ENCODE peak calls at places on chromosomes 16 and 17, in eight cellular contexts. G, X, M, L, A, W, Q and P are unnamed samples. For H3K36me3, the result is how much of the 10 kb centered on the place peaks cover.

GRCh38 chr17:80105762-80106161 is 4.4 kb downstream of the GAA start:
- DNase-seq in G (peak), X (peak), M (no peak), L (peak), A (no peak), W (peak), Q (no peak), P (no peak)

GRCh38 chr16:14286381-14287230 is 215.5 kb downstream of the MRTFB start:
- DNase-seq in G (no peak), X (peak), M (no peak), L (peak), A (no peak), W (no peak), Q (no peak), P (peak)

GRCh38 chr16:53958481-53958880 is 254.5 kb downstream of the FTO start:
- DNase-seq in G (no peak), X (no peak), M (no peak), L (no peak), A (no peak), W (no peak), Q (no peak), P (no peak)

GRCh38 chr16:83586036-83586810 is 221.6 kb upstream of the HSBP1 start:
- DNase-seq in G (no peak), X (no peak), M (no peak), L (no peak), A (no peak), W (no peak), Q (no peak), P (no peak)

GRCh38 chr17:4101127-4101798 is 41.6 kb downstream of the ZZEF1 start:
- DNase-seq in G (peak), X (no peak), M (no peak), L (no peak), A (no peak), W (peak), Q (no peak), P (peak)

GRCh38 chr16:78081341-78081740 is 18.1 kb upstream of the WWOX start:
- DNase-seq in G (no peak), X (no peak), M (no peak), L (no peak), A (no peak), W (no peak), Q (no peak), P (no peak)

GRCh38 chr16:81738831-81739496 is 40.1 kb upstream of the PLCG2 start:
- DNase-seq in G (no peak), X (peak), M (no peak), L (no peak), A (no peak), W (no peak), Q (no peak), P (peak)

GRCh38 chr16:27642753-27643152 is 92.8 kb downstream of the KATNIP start:
- DNase-seq in G (no peak), X (no peak), M (no peak), L (peak), A (no peak), W (peak), Q (no peak), P (peak)

GRCh38 chr16:66580605-66581209 is 1.4 kb downstream of the CMTM2 start:
- DNase-seq in G (peak), X (no peak), M (peak), L (peak), A (no peak), W (peak), Q (no peak), P (no peak)
- H3K36me3 ChIP-seq in G (under half), X (under half), M (under half), L (under half), A (under half), W (under half), Q (under half), P (under half)

GRCh38 chr16:25036561-25036960 is 21.4 kb upstream of the ARHGAP17 start:
- DNase-seq in G (no peak), X (no peak), M (no peak), L (no peak), A (no peak), W (no peak), Q (no peak), P (no peak)
- H3K36me3 ChIP-seq in G (under half), X (under half), M (under half), L (under half), A (under half), W (under half), Q (under half), P (under half)

DNA sequence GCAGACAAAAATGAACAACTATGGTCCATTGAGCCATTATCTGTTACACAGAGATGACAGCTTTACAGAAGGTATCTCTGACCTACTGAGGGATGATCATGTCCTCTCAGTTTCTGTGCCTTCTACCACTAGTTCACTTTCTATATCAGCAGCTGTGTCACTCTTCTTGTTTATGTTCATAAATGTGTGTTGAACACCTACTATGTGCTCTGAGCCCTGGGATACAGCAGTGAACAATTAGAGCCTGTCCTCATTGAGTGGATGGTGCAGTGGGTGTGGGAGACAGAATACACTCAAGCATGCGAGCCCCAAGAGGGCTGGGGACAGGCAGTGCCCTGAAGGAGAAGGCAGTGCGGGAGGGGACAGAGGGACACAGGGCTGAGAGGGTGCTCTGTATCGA is 92.1 kb downstream of the ABCC6 start:
- DNase-seq in G (no peak), X (no peak), M (no peak), L (no peak), A (no peak), W (no peak), Q (no peak), P (no peak)
- H3K36me3 ChIP-seq in G (half or more), X (half or more), M (under half), L (under half), A (under half), W (under half), Q (under half), P (under half)

GRCh38 chr17:57853695-57854094 is 3.9 kb upstream of the MRPS23 start:
- DNase-seq in G (no peak), X (peak), M (no peak), L (no peak), A (peak), W (no peak), Q (peak), P (peak)
- H3K36me3 ChIP-seq in G (under half), X (under half), M (under half), L (under half), A (under half), W (under half), Q (under half), P (under half)

GRCh38 chr16:8847623-8848022 is 21.2 kb downstream of the CARHSP1 start:
- DNase-seq in G (no peak), X (peak), M (no peak), L (no peak), A (no peak), W (no peak), Q (no peak), P (no peak)

GRCh38 chr16:8845699-8846298 is 23.0 kb downstream of the CARHSP1 start:
- DNase-seq in G (no peak), X (no peak), M (no peak), L (no peak), A (no peak), W (no peak), Q (no peak), P (no peak)

GRCh38 chr16:8848939-8849391 is 19.8 kb downstream of the CARHSP1 start:
- DNase-seq in G (peak), X (no peak), M (no peak), L (peak), A (no peak), W (peak), Q (no peak), P (no peak)

GRCh38 chr16:8848231-8848938 is 20.4 kb downstream of the CARHSP1 start:
- DNase-seq in G (no peak), X (peak), M (no peak), L (no peak), A (no peak), W (no peak), Q (no peak), P (no peak)

GRCh38 chr16:8846401-8846932 is 22.3 kb downstream of the CARHSP1 start:
- DNase-seq in G (no peak), X (no peak), M (no peak), L (no peak), A (no peak), W (no peak), Q (no peak), P (no peak)
- H3K36me3 ChIP-seq in G (under half), X (under half), M (under half), L (under half), A (under half), W (under half), Q (under half), P (under half)

GRCh38 chr17:16428098-16428882 is 12.9 kb downstream of the TRPV2 start:
- DNase-seq in G (no peak), X (peak), M (no peak), L (peak), A (no peak), W (peak), Q (no peak), P (peak)
- H3K36me3 ChIP-seq in G (half or more), X (under half), M (under half), L (under half), A (under half), W (under half), Q (under half), P (under half)

DNA sequence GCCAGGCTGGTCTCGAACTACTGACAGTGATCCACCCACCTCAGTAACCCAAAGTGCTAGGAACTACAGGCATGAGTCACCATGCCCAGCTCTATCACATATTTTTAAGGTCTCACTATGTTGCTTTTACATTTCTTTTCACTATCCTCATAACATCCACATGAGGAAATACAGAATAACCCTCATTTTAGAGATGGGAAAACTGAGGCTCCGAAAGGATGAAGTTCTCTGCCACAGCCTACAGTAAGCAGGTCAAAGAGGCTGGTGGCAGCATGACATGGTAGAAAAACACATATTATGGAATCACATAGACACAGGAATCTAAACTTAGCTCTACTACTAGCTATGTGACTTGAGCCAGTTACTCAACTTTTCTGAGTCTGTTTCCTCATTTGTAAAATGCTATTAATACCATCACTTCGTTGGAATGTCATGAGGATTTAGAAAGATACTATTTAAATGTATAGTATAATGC is 32.2 kb downstream of the APPBP2 start:
- DNase-seq in G (peak), X (no peak), M (no peak), L (no peak), A (no peak), W (no peak), Q (no peak), P (no peak)
- H3K36me3 ChIP-seq in G (under half), X (half or more), M (half or more), L (under half), A (under half), W (under half), Q (under half), P (under half)

DNA sequence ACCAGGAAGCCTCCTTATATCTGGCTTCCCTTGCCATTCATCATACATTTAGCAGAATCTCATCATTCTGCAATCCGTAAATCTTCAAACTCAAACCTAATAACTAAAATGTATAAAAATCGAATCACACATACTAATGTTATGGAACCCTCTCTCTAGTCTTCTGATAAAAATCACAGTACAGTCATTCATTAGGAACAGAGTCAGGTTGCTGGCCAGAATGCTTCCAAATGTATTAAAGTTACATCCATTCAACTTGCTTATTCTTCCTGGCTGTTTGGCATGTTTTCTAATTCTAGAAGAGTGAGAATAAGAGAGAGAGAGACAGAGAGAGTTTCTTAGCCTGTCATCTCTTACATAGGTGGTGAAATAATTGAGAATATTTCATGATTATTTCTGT is 16.5 kb upstream of the RASL10B start:
- DNase-seq in G (no peak), X (no peak), M (no peak), L (no peak), A (no peak), W (no peak), Q (no peak), P (no peak)
- H3K36me3 ChIP-seq in G (under half), X (half or more), M (under half), L (under half), A (under half), W (under half), Q (under half), P (under half)

DNA sequence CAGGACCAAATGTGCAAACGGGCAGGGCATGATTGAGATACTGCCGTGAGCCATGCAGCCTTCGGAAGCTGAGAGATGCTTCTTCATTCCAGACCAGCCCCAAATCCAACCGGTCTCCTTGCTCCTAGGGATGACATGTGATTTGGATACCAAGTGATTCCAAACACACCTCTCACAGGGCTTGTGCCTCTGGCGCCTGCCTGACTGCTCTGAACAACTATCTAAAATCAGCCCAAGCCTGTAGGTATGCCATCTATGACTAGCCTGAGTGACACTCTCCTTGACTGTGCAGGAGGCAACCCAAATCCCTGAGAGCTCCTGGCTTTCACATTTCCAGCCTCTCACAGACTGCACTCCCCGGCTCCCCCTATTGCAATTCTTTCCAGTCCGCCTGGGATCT is 20.3 kb downstream of the DYNC1LI2 start:
- DNase-seq in G (no peak), X (no peak), M (no peak), L (no peak), A (no peak), W (no peak), Q (no peak), P (no peak)
- H3K36me3 ChIP-seq in G (half or more), X (half or more), M (under half), L (under half), A (half or more), W (half or more), Q (under half), P (under half)